ENCODE peak calls at places on chromosomes 3 and 15, in seven cellular contexts. J is OCI-LY7, E is PC-3, Q is fibroblast of lung, L is IMR-90, G is HCT116, H is SK-N-SH. X is an unnamed sample.

GRCh38 chr15:59255647-59256380 is 49.2 kb downstream of the LDHAL6B start:
- DNase-seq in J (no peak), E (peak; percentile 45), Q (peak; percentile 80), L (peak; percentile 5), G (peak; percentile 83), H (no peak), X (no peak)

GRCh38 chr3:161096771-161097367 is 8.3 kb downstream of the B3GALNT1 start:
- DNase-seq in J (peak; percentile 62), E (peak; percentile 72), Q (peak; percentile 11), L (peak; percentile 4), G (no peak), H (peak; percentile 23), X (no peak)

GRCh38 chr3:189304465-189305341 is 132.9 kb downstream of the TPRG1 start:
- DNase-seq in J (no peak), E (peak; percentile 99), Q (peak; percentile 51), L (no peak), G (no peak), H (no peak), X (peak; percentile 32)

GRCh38 chr15:90143176-90143655 is 40.9 kb upstream of the IDH2 start:
- DNase-seq in J (peak; percentile 79), E (peak; percentile 79), Q (peak; percentile 34), L (peak; percentile 33), G (peak; percentile 57), H (peak; percentile 93), X (no peak)

GRCh38 chr3:38707730-38708129 is 58.2 kb upstream of the SCN5A start:
- DNase-seq in J (peak; percentile 5), E (peak; percentile 8), Q (no peak), L (no peak), G (no peak), H (no peak), X (no peak)

GRCh38 chr3:99246010-99246654 is 344.6 kb upstream of the DCBLD2 start:
- DNase-seq in J (no peak), E (peak; percentile 80), Q (peak; percentile 60), L (peak; percentile 38), G (no peak), H (no peak), X (no peak)

GRCh38 chr3:25906132-25906906 is 116.4 kb downstream of the OXSM start:
- DNase-seq in J (no peak), E (no peak), Q (no peak), L (peak; percentile 16), G (no peak), H (no peak), X (no peak)

GRCh38 chr3:111324645-111325044 is 217.4 kb upstream of the CD96 start:
- DNase-seq in J (no peak), E (no peak), Q (peak; percentile 17), L (no peak), G (no peak), H (no peak), X (no peak)

GRCh38 chr15:78804391-78804792 is 6.9 kb downstream of the ADAMTS7 start:
- DNase-seq in J (no peak), E (no peak), Q (no peak), L (no peak), G (no peak), H (no peak), X (no peak)

GRCh38 chr3:115623414-115623868 is at the start of gene GAP43:
- DNase-seq in J (no peak), E (peak; percentile 15), Q (peak; percentile 96), L (peak; percentile 86), G (no peak), H (peak; percentile 51), X (peak; percentile 39)

GRCh38 chr3:123068227-123069020 is 1.6 kb downstream of the PDIA5 start:
- DNase-seq in J (no peak), E (peak; percentile 46), Q (no peak), L (no peak), G (peak; percentile 45), H (no peak), X (peak; percentile 81)

GRCh38 chr3:33152363-33153360 is 38.8 kb downstream of the CRTAP start:
- DNase-seq in J (no peak), E (peak; percentile 50), Q (peak; percentile 40), L (no peak), G (no peak), H (no peak), X (no peak)

GRCh38 chr15:63857459-63857856 is 23.7 kb upstream of the HERC1 start:
- DNase-seq in J (no peak), E (no peak), Q (peak; percentile 12), L (no peak), G (no peak), H (peak; percentile 54), X (no peak)

GRCh38 chr3:81716870-81717509 is 44.5 kb downstream of the GBE1 start:
- DNase-seq in J (no peak), E (peak; percentile 45), Q (peak; percentile 79), L (peak; percentile 83), G (no peak), H (no peak), X (no peak)

GRCh38 chr3:31241533-31241932 is 291.2 kb upstream of the STT3B start:
- DNase-seq in J (no peak), E (no peak), Q (no peak), L (no peak), G (no peak), H (no peak), X (no peak)

GRCh38 chr3:11915621-11916417 is 69.1 kb upstream of the TAMM41 start:
- DNase-seq in J (no peak), E (no peak), Q (no peak), L (no peak), G (no peak), H (no peak), X (no peak)

GRCh38 chr15:74983725-74984231 is 11.6 kb upstream of the SCAMP5 start:
- DNase-seq in J (no peak), E (peak; percentile 56), Q (no peak), L (no peak), G (no peak), H (no peak), X (peak; percentile 62)

GRCh38 chr15:78808550-78808949 is 2.7 kb downstream of the ADAMTS7 start:
- DNase-seq in J (peak; percentile 63), E (peak; percentile 59), Q (peak; percentile 20), L (peak; percentile 34), G (peak; percentile 34), H (peak; percentile 60), X (peak; percentile 86)

GRCh38 chr15:44593042-44593736 is 56.2 kb downstream of the EIF3J start:
- DNase-seq in J (peak; percentile 59), E (peak; percentile 44), Q (no peak), L (no peak), G (peak; percentile 12), H (peak; percentile 15), X (no peak)

GRCh38 chr15:69462030-69462492 is 9.4 kb downstream of the RPLP1 start:
- DNase-seq in J (no peak), E (no peak), Q (no peak), L (no peak), G (no peak), H (peak; percentile 36), X (no peak)

GRCh38 chr15:80156176-80156720 is 3.4 kb downstream of the FAH start:
- DNase-seq in J (no peak), E (no peak), Q (no peak), L (no peak), G (no peak), H (no peak), X (no peak)
- H3K4me1 ChIP-seq in J (peaks cover 34% of the 10 kb centered on the region), E (peaks cover 27% of the 10 kb centered on the region), Q (peaks cover 17% of the 10 kb centered on the region), L (peaks cover 21% of the 10 kb centered on the region), G (peaks cover 12% of the 10 kb centered on the region), H (no peaks in the 10 kb centered on the region), X (peaks cover 33% of the 10 kb centered on the region)

GRCh38 chr3:134449951-134450350 is 35.8 kb downstream of the ANAPC13 start:
- DNase-seq in J (no peak), E (no peak), Q (no peak), L (no peak), G (no peak), H (no peak), X (no peak)
- TF ChIP-seq CTCF in J (no peak), E (no peak), Q (no peak), L (no peak), G (no peak), H (no peak), X (no peak)

GRCh38 chr3:71025516-71025915 is 558.0 kb downstream of the FOXP1 start:
- DNase-seq in J (no peak), E (peak; percentile 47), Q (no peak), L (no peak), G (no peak), H (no peak), X (no peak)
- H2AFZ ChIP-seq in J (no peak overlapping the region), E (no peak overlapping the region), Q (no peak overlapping the region), L (no peak overlapping the region), G (no peak overlapping the region), H (no peak overlapping the region), X (no peak overlapping the region)

GRCh38 chr15:93250905-93251304 is 161.9 kb upstream of the RGMA start:
- DNase-seq in J (no peak), E (no peak), Q (no peak), L (no peak), G (no peak), H (no peak), X (no peak)
- H3K4me1 ChIP-seq in J (no peaks in the 10 kb centered on the region), E (no peaks in the 10 kb centered on the region), Q (no peaks in the 10 kb centered on the region), L (no peaks in the 10 kb centered on the region), G (no peaks in the 10 kb centered on the region), H (no peaks in the 10 kb centered on the region), X (no peaks in the 10 kb centered on the region)

GRCh38 chr3:158313344-158313927 is 203.5 kb downstream of the RSRC1 start:
- DNase-seq in J (peak; percentile 52), E (peak; percentile 56), Q (peak; percentile 15), L (peak; percentile 7), G (peak; percentile 39), H (peak; percentile 54), X (no peak)
- TF ChIP-seq CTCF in J (peak; percentile 94), E (peak; percentile 64), Q (peak; percentile 24), L (peak; percentile 38), G (peak; percentile 67), H (peak; percentile 70), X (peak; percentile 46)

GRCh38 chr15:94930945-94931344 is 699.6 kb downstream of the MCTP2 start:
- DNase-seq in J (no peak), E (no peak), Q (no peak), L (no peak), G (no peak), H (no peak), X (no peak)
- H2AFZ ChIP-seq in J (no peak overlapping the region), E (no peak overlapping the region), Q (no peak overlapping the region), L (no peak overlapping the region), G (no peak overlapping the region), H (no peak overlapping the region), X (no peak overlapping the region)

GRCh38 chr3:195895900-195896360 is 12.4 kb downstream of the TNK2 start:
- DNase-seq in J (peak; percentile 79), E (peak; percentile 62), Q (no peak), L (no peak), G (no peak), H (peak; percentile 80), X (peak; percentile 93)
- H3K4me1 ChIP-seq in J (peaks cover 54% of the 10 kb centered on the region), E (peaks cover 55% of the 10 kb centered on the region), Q (peaks cover 33% of the 10 kb centered on the region), L (peaks cover 38% of the 10 kb centered on the region), G (peaks cover 19% of the 10 kb centered on the region), H (peaks cover 43% of the 10 kb centered on the region), X (peaks cover 67% of the 10 kb centered on the region)

X was measured in osteoblast.